ENCODE peak calls at places on chromosome 10, in ten cellular contexts. P is activated effector memory CD4-positive, alpha-beta T cell treated with anti-CD3 and anti-CD28 coated beads, Interleukin-2, amount 50 U/mL, for 16 hours; N is foreskin fibroblast; U is NCI-H526; T is stomach; D is head of caudate nucleus; S is amniotic stem cell; M is stimulated activated CD4-positive, alpha-beta T cell treated with anti-CD3 and anti-CD28 coated beads, Interleukin-1b, Interleukin-23, amount 100 ng/mL, for 24 hours; E is left kidney; Q is T-helper 1 cell. K is an unnamed sample.

GRCh38 chr10:77317221-77317620 is 320.4 kb downstream of the KCNMA1 start:
- DNase-seq in P (no peak), N (no peak), U (no peak), T (no peak), D (no peak), S (no peak), M (no peak), E (no peak), Q (no peak), K (no peak)

GRCh38 chr10:113045155-113046055 is 95.4 kb downstream of the TCF7L2 start:
- DNase-seq in P (no peak), N (peak), U (no peak), T (no peak), D (no peak), S (peak), M (no peak), E (no peak), Q (no peak), K (no peak)

GRCh38 chr10:114869500-114869899 is 47.9 kb downstream of the FHIP2A start:
- DNase-seq in P (no peak), N (peak), U (no peak), T (no peak), D (no peak), S (no peak), M (no peak), E (no peak), Q (no peak), K (no peak)

GRCh38 chr10:107546239-107546638 is 381.7 kb upstream of the SORCS1 start:
- DNase-seq in P (no peak), N (peak), U (no peak), T (no peak), D (no peak), S (no peak), M (no peak), E (no peak), Q (no peak), K (no peak)

GRCh38 chr10:88759366-88760101 is at the start of gene LIPN:
- DNase-seq in P (no peak), N (no peak), U (no peak), T (no peak), D (peak), S (no peak), M (no peak), E (no peak), Q (no peak), K (no peak)

GRCh38 chr10:71326464-71326881 is 7.4 kb downstream of the SLC29A3 start:
- DNase-seq in P (no peak), N (no peak), U (peak), T (peak), D (no peak), S (no peak), M (no peak), E (peak), Q (no peak), K (no peak)

GRCh38 chr10:102003541-102003940 is 52.4 kb downstream of the ARMH3 start:
- DNase-seq in P (no peak), N (peak), U (peak), T (no peak), D (no peak), S (no peak), M (no peak), E (no peak), Q (no peak), K (no peak)

GRCh38 chr10:8279598-8279997 is 225.1 kb downstream of the GATA3 start:
- DNase-seq in P (no peak), N (no peak), U (no peak), T (no peak), D (no peak), S (no peak), M (no peak), E (no peak), Q (no peak), K (no peak)

GRCh38 chr10:24952701-24953349 is 419 bp upstream of the PRTFDC1 start:
- DNase-seq in P (peak), N (peak), U (peak), T (peak), D (peak), S (no peak), M (no peak), E (peak), Q (peak), K (peak)

GRCh38 chr10:120121768-120122167 is 229.2 kb downstream of the SEC23IP start:
- DNase-seq in P (no peak), N (no peak), U (no peak), T (no peak), D (no peak), S (no peak), M (no peak), E (no peak), Q (no peak), K (no peak)

GRCh38 chr10:97307866-97308780 is 10.9 kb upstream of the FRAT1 start:
- DNase-seq in P (no peak), N (no peak), U (no peak), T (no peak), D (no peak), S (no peak), M (no peak), E (no peak), Q (no peak), K (no peak)

GRCh38 chr10:71984126-71984797 is 20.1 kb downstream of the CHST3 start:
- DNase-seq in P (peak), N (no peak), U (no peak), T (no peak), D (peak), S (no peak), M (no peak), E (no peak), Q (no peak), K (no peak)

GRCh38 chr10:97718659-97719142 is 5.2 kb downstream of the MARVELD1 start:
- DNase-seq in P (no peak), N (no peak), U (peak), T (peak), D (peak), S (no peak), M (no peak), E (peak), Q (no peak), K (peak)

GRCh38 chr10:111233439-111233838 is 156.6 kb downstream of the ADRA2A start:
- DNase-seq in P (no peak), N (no peak), U (no peak), T (no peak), D (no peak), S (no peak), M (no peak), E (peak), Q (no peak), K (no peak)

GRCh38 chr10:6840766-6841165 is 260.7 kb upstream of the PRKCQ start:
- DNase-seq in P (no peak), N (peak), U (no peak), T (no peak), D (no peak), S (no peak), M (no peak), E (no peak), Q (no peak), K (no peak)

GRCh38 chr10:119333146-119333792 is 125.9 kb downstream of the GRK5 start:
- DNase-seq in P (peak), N (peak), U (no peak), T (no peak), D (no peak), S (no peak), M (peak), E (no peak), Q (no peak), K (no peak)

GRCh38 chr10:48627984-48628609 is 23.2 kb upstream of the ARHGAP22 start:
- DNase-seq in P (no peak), N (peak), U (no peak), T (no peak), D (no peak), S (no peak), M (no peak), E (no peak), Q (no peak), K (no peak)

GRCh38 chr10:101771380-101771779 is 4.5 kb downstream of the FGF8 start:
- DNase-seq in P (no peak), N (no peak), U (no peak), T (peak), D (no peak), S (no peak), M (no peak), E (no peak), Q (no peak), K (no peak)

GRCh38 chr10:120422459-120422858 is 34.6 kb upstream of the PLPP4 start:
- DNase-seq in P (no peak), N (peak), U (no peak), T (no peak), D (no peak), S (peak), M (no peak), E (no peak), Q (no peak), K (no peak)

GRCh38 chr10:90318659-90319058 is 539.2 kb downstream of the HTR7 start:
- DNase-seq in P (no peak), N (no peak), U (no peak), T (no peak), D (no peak), S (no peak), M (no peak), E (no peak), Q (no peak), K (no peak)

GRCh38 chr10:24721254-24722106 is 2.2 kb downstream of the ARHGAP21 start:
- DNase-seq in P (no peak), N (no peak), U (peak), T (peak), D (peak), S (no peak), M (no peak), E (peak), Q (no peak), K (peak)

GRCh38 chr10:132319853-132320669 is 11.9 kb upstream of the LRRC27 start:
- DNase-seq in P (peak), N (peak), U (no peak), T (no peak), D (peak), S (peak), M (no peak), E (peak), Q (no peak), K (peak)

GRCh38 chr10:124091646-124092269 is 1.6 kb downstream of the CHST15 start:
- DNase-seq in P (no peak), N (peak), U (peak), T (no peak), D (peak), S (no peak), M (no peak), E (peak), Q (no peak), K (peak)

GRCh38 chr10:90204956-90205695 is 503.7 kb downstream of the KIF20B start:
- DNase-seq in P (no peak), N (peak), U (no peak), T (no peak), D (no peak), S (no peak), M (no peak), E (no peak), Q (no peak), K (no peak)

GRCh38 chr10:125038637-125039036 is 96.7 kb downstream of the ZRANB1 start:
- DNase-seq in P (no peak), N (no peak), U (peak), T (peak), D (peak), S (no peak), M (no peak), E (no peak), Q (no peak), K (peak)

GRCh38 chr10:70115948-70116682 is 16.5 kb downstream of the AIFM2 start:
- DNase-seq in P (peak), N (no peak), U (peak), T (peak), D (peak), S (no peak), M (peak), E (peak), Q (no peak), K (peak)

GRCh38 chr10:28892818-28893547 is 215.7 kb downstream of the BAMBI start:
- DNase-seq in P (no peak), N (no peak), U (no peak), T (no peak), D (no peak), S (peak), M (no peak), E (no peak), Q (no peak), K (no peak)

GRCh38 chr10:10901906-10902305 is 115.8 kb upstream of the CELF2 start:
- DNase-seq in P (no peak), N (no peak), U (no peak), T (no peak), D (no peak), S (no peak), M (no peak), E (no peak), Q (no peak), K (no peak)

GRCh38 chr10:106107711-106108110 is 1056.8 kb downstream of the SORCS1 start:
- DNase-seq in P (no peak), N (peak), U (no peak), T (no peak), D (no peak), S (no peak), M (no peak), E (no peak), Q (no peak), K (no peak)

GRCh38 chr10:44416021-44416758 is 31.3 kb upstream of the CXCL12 start:
- DNase-seq in P (no peak), N (no peak), U (no peak), T (no peak), D (no peak), S (no peak), M (no peak), E (no peak), Q (no peak), K (no peak)

GRCh38 chr10:9814285-9814866 is 1203.3 kb upstream of the CELF2 start:
- DNase-seq in P (no peak), N (peak), U (no peak), T (no peak), D (no peak), S (no peak), M (no peak), E (no peak), Q (no peak), K (no peak)

GRCh38 chr10:88120599-88121333 is 257.3 kb downstream of the PTEN start:
- DNase-seq in P (no peak), N (no peak), U (no peak), T (no peak), D (no peak), S (no peak), M (no peak), E (no peak), Q (no peak), K (no peak)

GRCh38 chr10:76769161-76769560 is 868.4 kb downstream of the KCNMA1 start:
- DNase-seq in P (no peak), N (no peak), U (no peak), T (no peak), D (no peak), S (no peak), M (no peak), E (no peak), Q (no peak), K (no peak)

K was measured in body of pancreas.